ENCODE peak calls at places on chromosomes 6 and 20, in five cellular contexts. A is activated T-cell treated with anti-CD3 and anti-CD28 coated beads for 1 hour, B is kidney, N is iris pigment epithelial cell, F is nephron progenitor cell. J is an unnamed sample.

GRCh38 chr6:26389349-26389799 is 6.5 kb downstream of the BTN2A2 start:
- DNase-seq in A (no peak), B (no peak), N (peak), F (no peak), J (peak)

GRCh38 chr20:51023617-51024155 is 779 bp upstream of the KCNG1 start:
- DNase-seq in A (no peak), B (no peak), N (peak), F (no peak), J (no peak)

GRCh38 chr20:4876731-4877130 is 124.6 kb downstream of the SLC23A2 start:
- DNase-seq in A (no peak), B (no peak), N (no peak), F (no peak), J (no peak)

GRCh38 chr6:163588211-163588919 is 173.8 kb downstream of the QKI start:
- DNase-seq in A (no peak), B (no peak), N (peak), F (no peak), J (peak)

GRCh38 chr20:33305591-33306057 is 22.6 kb downstream of the BPIFB1 start:
- DNase-seq in A (no peak), B (no peak), N (peak), F (no peak), J (peak)

GRCh38 chr6:38185752-38186151 is 366.2 kb downstream of the ZFAND3 start:
- DNase-seq in A (no peak), B (no peak), N (no peak), F (no peak), J (no peak)

GRCh38 chr20:48901326-48901725 is 20.2 kb upstream of the ARFGEF2 start:
- DNase-seq in A (no peak), B (no peak), N (no peak), F (no peak), J (no peak)

GRCh38 chr20:48425776-48426175 is 402.0 kb downstream of the PREX1 start:
- DNase-seq in A (no peak), B (no peak), N (no peak), F (no peak), J (no peak)

GRCh38 chr6:64520050-64520449 is 884.4 kb downstream of the PHF3 start:
- DNase-seq in A (no peak), B (no peak), N (peak), F (no peak), J (peak)

GRCh38 chr6:41966214-41966920 is 24.8 kb upstream of the CCND3 start:
- DNase-seq in A (no peak), B (no peak), N (peak), F (no peak), J (peak)

GRCh38 chr6:82322386-82322785 is 41.2 kb upstream of the TPBG start:
- DNase-seq in A (no peak), B (no peak), N (no peak), F (no peak), J (no peak)

GRCh38 chr6:2552648-2553154 is 198.0 kb downstream of the MYLK4 start:
- DNase-seq in A (no peak), B (no peak), N (peak), F (no peak), J (no peak)

GRCh38 chr20:48601798-48602197 is 226.0 kb downstream of the PREX1 start:
- DNase-seq in A (no peak), B (no peak), N (no peak), F (no peak), J (no peak)

GRCh38 chr6:170290306-170291128 is at the start of gene DLL1:
- DNase-seq in A (peak), B (peak), N (no peak), F (peak), J (peak)

GRCh38 chr20:47761478-47762047 is 23.7 kb downstream of the SULF2 start:
- DNase-seq in A (no peak), B (no peak), N (no peak), F (no peak), J (no peak)

GRCh38 chr6:5930143-5930770 is 76.5 kb downstream of the NRN1 start:
- DNase-seq in A (no peak), B (no peak), N (no peak), F (no peak), J (no peak)

GRCh38 chr6:140178550-140179334 is 804.3 kb upstream of the CITED2 start:
- DNase-seq in A (no peak), B (no peak), N (peak), F (no peak), J (peak)

GRCh38 chr6:136751478-136751956 is 40.8 kb downstream of the MAP3K5 start:
- DNase-seq in A (no peak), B (no peak), N (no peak), F (no peak), J (no peak)

GRCh38 chr6:134619789-134620188 is 301.9 kb upstream of the SGK1 start:
- DNase-seq in A (no peak), B (no peak), N (peak), F (no peak), J (peak)

GRCh38 chr6:49423817-49424216 is 39.2 kb downstream of the MMUT start:
- DNase-seq in A (no peak), B (no peak), N (no peak), F (no peak), J (peak)

GRCh38 chr20:21238400-21238799 is 64.7 kb upstream of the XRN2 start:
- DNase-seq in A (no peak), B (no peak), N (no peak), F (no peak), J (no peak)

GRCh38 chr20:58251979-58252591 is 23.6 kb upstream of the ANKRD60 start:
- DNase-seq in A (no peak), B (no peak), N (peak), F (no peak), J (peak)

GRCh38 chr6:135812085-135812526 is 39.4 kb upstream of the PDE7B start:
- DNase-seq in A (no peak), B (no peak), N (peak), F (no peak), J (peak)

GRCh38 chr6:18115356-18115755 is 7.1 kb downstream of the NHLRC1 start:
- DNase-seq in A (no peak), B (no peak), N (peak), F (no peak), J (peak)

GRCh38 chr6:26141378-26141901 is 54.2 kb downstream of the HFE start:
- DNase-seq in A (no peak), B (no peak), N (no peak), F (no peak), J (no peak)

GRCh38 chr20:41989935-41990635 is 371.9 kb upstream of the CHD6 start:
- DNase-seq in A (no peak), B (no peak), N (no peak), F (no peak), J (no peak)

GRCh38 chr20:50323209-50323608 is 132.6 kb downstream of the CEBPB start:
- DNase-seq in A (no peak), B (no peak), N (peak), F (no peak), J (peak)

GRCh38 chr6:33822575-33823395 is 19.0 kb upstream of the MLN start:
- DNase-seq in A (no peak), B (peak), N (peak), F (peak), J (peak)

GRCh38 chr6:6820688-6821238 is 232.2 kb downstream of the LY86 start:
- DNase-seq in A (no peak), B (peak), N (no peak), F (no peak), J (no peak)

GRCh38 chr6:40477246-40478126 is 109.7 kb downstream of the LRFN2 start:
- DNase-seq in A (peak), B (no peak), N (no peak), F (no peak), J (no peak)

GRCh38 chr6:158905277-158905676 is 86.1 kb upstream of the EZR start:
- DNase-seq in A (no peak), B (no peak), N (no peak), F (no peak), J (no peak)

GRCh38 chr6:1860756-1861369 is 251.1 kb downstream of the FOXC1 start:
- DNase-seq in A (no peak), B (no peak), N (no peak), F (no peak), J (no peak)

J was measured in ELR.